ENCODE peak calls at places on chromosome 13, in four cellular contexts. P is K562, U is A549, Q is GM12878. F is an unnamed sample.

GRCh38 chr13:113029487-113030258 is 60.7 kb downstream of the MCF2L start:
- DNase-seq in P (peak), Q (no peak), U (peak), F (peak)

GRCh38 chr13:32019612-32020233 is 11.9 kb upstream of the FRY start:
- DNase-seq in P (peak), U (peak), Q (peak), F (peak)

GRCh38 chr13:26168276-26168814 is 53.8 kb downstream of the RNF6 start:
- DNase-seq in P (no peak), U (no peak), Q (no peak), F (no peak)

GRCh38 chr13:83215627-83216026 is 666.6 kb downstream of the SLITRK1 start:
- DNase-seq in Q (no peak), P (no peak), U (no peak), F (no peak)

GRCh38 chr13:72255908-72256307 is 388.9 kb upstream of the DACH1 start:
- DNase-seq in U (peak), Q (no peak), P (no peak), F (peak)

GRCh38 chr13:40377783-40378182 is 288.7 kb downstream of the FOXO1 start:
- DNase-seq in P (no peak), U (no peak), Q (no peak), F (no peak)

GRCh38 chr13:27869436-27870090 is 50.2 kb upstream of the PDX1 start:
- DNase-seq in U (no peak), Q (no peak), P (no peak), F (peak)

GRCh38 chr13:113035209-113035800 is 66.3 kb downstream of the MCF2L start:
- DNase-seq in P (no peak), U (no peak), Q (no peak), F (no peak)

GRCh38 chr13:26067601-26068000 is 15.8 kb upstream of the SHISA2 start:
- DNase-seq in Q (no peak), P (no peak), U (no peak), F (no peak)

GRCh38 chr13:23391752-23392151 is 41.8 kb downstream of the SACS start:
- DNase-seq in U (no peak), P (no peak), Q (no peak), F (no peak)

GRCh38 chr13:110310541-110311491 is 3.7 kb downstream of the COL4A2 start:
- DNase-seq in U (no peak), Q (no peak), P (no peak), F (no peak)

GRCh38 chr13:94188173-94188869 is 291.2 kb downstream of the DCT start:
- DNase-seq in P (no peak), Q (no peak), U (no peak), F (no peak)

GRCh38 chr13:95643471-95643813 is 1.1 kb downstream of the DZIP1 start:
- DNase-seq in P (no peak), U (peak), Q (no peak), F (peak)

GRCh38 chr13:50731400-50731799 is 112.1 kb downstream of the DLEU7 start:
- DNase-seq in Q (peak), P (no peak), U (peak), F (no peak)

GRCh38 chr13:66077286-66077685 is 1152.8 kb downstream of the PCDH9 start:
- DNase-seq in U (no peak), Q (no peak), P (no peak), F (no peak)

GRCh38 chr13:48562296-48563066 is 29.6 kb upstream of the RCBTB2 start:
- DNase-seq in P (peak), U (no peak), Q (peak), F (no peak)

GRCh38 chr13:93746589-93746988 is 520.0 kb downstream of the GPC6 start:
- DNase-seq in Q (no peak), P (no peak), U (no peak), F (peak)

GRCh38 chr13:99087954-99088491 is 110.2 kb upstream of the DOCK9 start:
- DNase-seq in Q (no peak), U (no peak), P (no peak), F (no peak)

GRCh38 chr13:35917252-35917941 is 213.8 kb downstream of the DCLK1 start:
- DNase-seq in P (no peak), Q (no peak), U (no peak), F (no peak)

GRCh38 chr13:27182844-27183497 is 11.4 kb upstream of the USP12 start:
- DNase-seq in U (peak), P (peak), Q (no peak), F (peak)

GRCh38 chr13:62512194-62513141 is 1096.8 kb upstream of the PCDH20 start:
- DNase-seq in P (peak), Q (peak), U (peak), F (peak)

GRCh38 chr13:78160793-78161192 is 242.2 kb upstream of the EDNRB start:
- DNase-seq in P (no peak), U (no peak), Q (no peak), F (no peak)

GRCh38 chr13:33284016-33284415 is 1.5 kb downstream of the STARD13 start:
- DNase-seq in P (no peak), U (no peak), Q (no peak), F (no peak)

GRCh38 chr13:112144616-112145220 is 77.8 kb downstream of the SOX1 start:
- DNase-seq in P (no peak), U (no peak), Q (no peak), F (no peak)

GRCh38 chr13:103250071-103250470 is 183.9 kb upstream of the SLC10A2 start:
- DNase-seq in Q (no peak), U (no peak), P (no peak), F (no peak)

GRCh38 chr13:94335786-94336357 is 143.6 kb downstream of the DCT start:
- DNase-seq in P (no peak), U (no peak), Q (no peak), F (no peak)

GRCh38 chr13:110232756-110233155 is 74.2 kb downstream of the COL4A1 start:
- DNase-seq in U (no peak), Q (no peak), P (no peak), F (no peak)

GRCh38 chr13:23771966-23772365 is 117.2 kb downstream of the MIPEP start:
- DNase-seq in Q (no peak), P (no peak), U (no peak), F (no peak)

GRCh38 chr13:92843549-92843948 is 383.1 kb upstream of the GPC6 start:
- DNase-seq in Q (no peak), P (no peak), U (no peak), F (no peak)

GRCh38 chr13:97237388-97237787 is 15.3 kb downstream of the MBNL2 start:
- DNase-seq in Q (no peak), U (no peak), P (no peak), F (no peak)

GRCh38 chr13:109626386-109627171 is 159.8 kb downstream of the IRS2 start:
- DNase-seq in Q (no peak), U (no peak), P (no peak), F (no peak)

GRCh38 chr13:33004454-33004853 is 11.8 kb upstream of the KL start:
- DNase-seq in P (no peak), Q (no peak), U (no peak), F (no peak)

GRCh38 chr13:79483302-79483701 is 2.3 kb downstream of the NDFIP2 start:
- DNase-seq in Q (no peak), P (no peak), U (no peak), F (no peak)

GRCh38 chr13:105778196-105778595 is 757.3 kb downstream of the EFNB2 start:
- DNase-seq in Q (no peak), P (no peak), U (no peak), F (no peak)

GRCh38 chr13:24106429-24106828 is 54.1 kb upstream of the SPATA13 start:
- DNase-seq in U (no peak), P (no peak), Q (no peak), F (peak)

GRCh38 chr13:103965506-103966243 is 899.5 kb upstream of the SLC10A2 start:
- DNase-seq in P (no peak), Q (no peak), U (no peak), F (no peak)

GRCh38 chr13:110227864-110228643 is 78.9 kb downstream of the COL4A1 start:
- DNase-seq in Q (no peak), U (no peak), P (no peak), F (no peak)

GRCh38 chr13:36919833-36920611 is at the start of gene SMAD9:
- DNase-seq in U (peak), P (peak), Q (no peak), F (peak)

GRCh38 chr13:27257648-27258253 is 6.4 kb downstream of the RPL21 start:
- DNase-seq in Q (no peak), P (no peak), U (no peak), F (no peak)

DNA sequence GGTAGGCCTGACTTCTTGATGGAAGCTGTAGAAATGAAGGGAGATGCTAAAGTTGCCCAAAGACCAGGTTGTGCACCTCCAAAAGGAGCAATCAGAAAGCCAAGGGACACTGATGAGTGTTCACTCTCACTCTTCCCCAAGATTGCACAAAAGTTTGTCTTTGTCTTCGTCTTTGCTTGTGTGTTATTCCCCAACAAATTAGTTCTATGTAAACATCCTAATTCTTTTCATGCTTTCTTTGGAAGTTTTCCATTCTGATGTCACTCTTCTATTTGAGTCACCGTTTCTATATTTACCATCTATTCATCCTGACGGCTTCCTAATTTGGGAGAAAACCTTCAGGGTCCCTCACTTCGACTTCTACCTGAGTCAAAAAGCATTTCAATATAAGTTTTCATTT is 3.7 kb upstream of the TMEM272 start:
- DNase-seq in Q (no peak), U (no peak), P (no peak), F (peak)
- TF ChIP-seq CHD4 in Q (no peak), U (no peak), P (no peak), F (no peak)

GRCh38 chr13:46296920-46297319 is 85.2 kb downstream of the LRRC63 start:
- DNase-seq in U (peak), Q (no peak), P (no peak), F (no peak)
- TF ChIP-seq CHD4 in U (no peak), Q (no peak), P (no peak), F (no peak)

DNA sequence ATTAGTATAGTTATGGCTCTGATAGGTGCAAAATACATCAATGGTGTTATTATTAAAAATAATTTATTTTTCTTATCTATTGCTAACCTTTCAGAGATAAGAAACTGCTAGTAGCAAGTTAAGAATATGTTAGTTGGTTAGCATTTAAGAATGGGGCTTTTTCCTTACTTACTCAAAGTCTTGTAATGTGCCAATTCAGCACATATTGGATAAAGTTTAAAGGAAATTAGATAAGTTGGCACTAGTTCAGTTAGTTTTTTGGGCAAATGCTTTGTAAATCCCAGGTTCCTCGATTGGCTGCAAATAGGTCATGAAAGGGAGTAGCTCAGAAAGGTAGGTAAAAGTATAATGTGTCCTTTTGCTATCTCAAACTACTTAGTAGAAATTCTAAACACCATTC is 2806.7 kb downstream of the PCDH9 start:
- DNase-seq in Q (no peak), P (no peak), U (no peak), F (no peak)
- TF ChIP-seq CHD4 in Q (no peak), P (no peak), U (no peak), F (no peak)

DNA sequence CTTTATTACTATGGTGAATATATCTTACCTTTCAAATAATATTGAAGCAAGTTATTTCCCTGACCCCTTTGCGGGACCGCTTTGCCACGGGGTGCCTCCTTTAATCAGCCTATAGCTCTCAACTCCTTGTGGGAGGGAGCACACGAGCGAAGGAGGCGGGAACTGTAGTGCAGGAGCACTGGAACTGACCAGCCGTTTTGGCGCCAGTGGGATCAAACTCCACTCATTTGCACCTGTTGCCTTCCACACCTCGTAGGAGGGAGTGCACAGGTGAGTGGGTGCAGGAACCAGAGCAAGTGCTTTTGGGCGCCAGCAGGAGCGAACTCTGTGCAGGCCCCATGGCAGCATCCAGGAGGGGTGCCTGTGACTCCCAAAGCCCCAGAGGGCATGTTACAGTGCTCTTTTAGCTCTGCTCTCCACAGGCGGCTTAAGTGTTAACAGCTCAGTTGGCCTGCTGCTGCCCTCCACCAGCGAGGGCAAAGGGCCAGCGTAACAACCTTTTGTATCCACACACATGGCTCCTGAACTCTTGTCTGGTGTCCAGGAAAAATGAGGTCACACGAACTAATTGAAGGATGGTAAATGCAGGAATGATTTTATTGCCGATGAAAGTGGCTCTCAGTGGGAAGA is 206.9 kb downstream of the GGACT start:
- DNase-seq in P (no peak), Q (no peak), U (no peak), F (no peak)
- TF ChIP-seq CHD4 in P (no peak), Q (no peak), U (no peak), F (no peak)

F was measured in HepG2.